ENCODE peak calls at places on chromosomes 13 and 19, in four cellular contexts. One of them, this sample, is unnamed.

GRCh38 chr13:40272776-40273139 is 393.7 kb downstream of the FOXO1 start:
- DNase-seq in neural crest cell: no peak
- DNase-seq in glomerular endothelial cell: no peak
- DNase-seq in OCI-LY7: no peak
- DNase-seq in this sample: no peak

GRCh38 chr13:79508224-79508961 is 27.4 kb downstream of the NDFIP2 start:
- DNase-seq in neural crest cell: no peak
- DNase-seq in glomerular endothelial cell: no peak
- DNase-seq in OCI-LY7: no peak
- DNase-seq in this sample: no peak

GRCh38 chr19:18445252-18445948 is 7.5 kb upstream of the ISYNA1 start:
- DNase-seq in neural crest cell: no peak
- DNase-seq in glomerular endothelial cell: no peak
- DNase-seq in OCI-LY7: no peak
- DNase-seq in this sample: no peak

GRCh38 chr19:7063339-7063738 is 4.9 kb upstream of the MBD3L3 start:
- DNase-seq in neural crest cell: no peak
- DNase-seq in glomerular endothelial cell: no peak
- DNase-seq in OCI-LY7: no peak
- DNase-seq in this sample: no peak

GRCh38 chr19:53308339-53308811 is 25.2 kb upstream of the ZNF845 start:
- DNase-seq in neural crest cell: peak
- DNase-seq in glomerular endothelial cell: no peak
- DNase-seq in OCI-LY7: no peak
- DNase-seq in this sample: peak

GRCh38 chr19:36115453-36116343 is at the start of gene TBCB:
- DNase-seq in neural crest cell: no peak
- DNase-seq in glomerular endothelial cell: no peak
- DNase-seq in OCI-LY7: peak
- DNase-seq in this sample: no peak

GRCh38 chr13:46071590-46072249 is 19.2 kb upstream of the ZC3H13 start:
- DNase-seq in neural crest cell: no peak
- DNase-seq in glomerular endothelial cell: no peak
- DNase-seq in OCI-LY7: peak
- DNase-seq in this sample: no peak

GRCh38 chr13:53068841-53069520 is 40.4 kb downstream of the OLFM4 start:
- DNase-seq in neural crest cell: no peak
- DNase-seq in glomerular endothelial cell: no peak
- DNase-seq in OCI-LY7: no peak
- DNase-seq in this sample: no peak

GRCh38 chr13:44219808-44220544 is 153.6 kb upstream of the SERP2 start:
- DNase-seq in neural crest cell: no peak
- DNase-seq in glomerular endothelial cell: no peak
- DNase-seq in OCI-LY7: no peak
- DNase-seq in this sample: no peak

GRCh38 chr19:15532779-15533521 is 24.6 kb downstream of the CYP4F22 start:
- DNase-seq in neural crest cell: no peak
- DNase-seq in glomerular endothelial cell: no peak
- DNase-seq in OCI-LY7: no peak
- DNase-seq in this sample: no peak

This sample was measured in neuronal stem cell.